ENCODE peak calls at places on chromosomes 13 and 19, in eight cellular contexts. One of them, this sample, is unnamed.

GRCh38 chr19:6890938-6891337 is 3.6 kb downstream of the ADGRE1 start:
- DNase-seq in substantia nigra: no peak
- DNase-seq in CD8-positive, alpha-beta memory T cell: no peak
- DNase-seq in heart right ventricle: no peak
- DNase-seq in tibial artery: no peak
- DNase-seq in aorta: no peak
- DNase-seq in RWPE1: no peak
- DNase-seq in CD4-positive, alpha-beta T cell: peak; percentile 19
- DNase-seq in this sample: no peak

GRCh38 chr19:16509141-16510061 is 13.2 kb downstream of the C19orf44 start:
- DNase-seq in RWPE1: no peak
- DNase-seq in tibial artery: no peak
- DNase-seq in CD4-positive, alpha-beta T cell: no peak
- DNase-seq in heart right ventricle: peak; percentile 32
- DNase-seq in aorta: no peak
- DNase-seq in substantia nigra: peak; percentile 49
- DNase-seq in CD8-positive, alpha-beta memory T cell: no peak
- DNase-seq in this sample: peak; percentile 20

GRCh38 chr19:19538767-19539166 is 702 bp downstream of the CILP2 start:
- DNase-seq in CD4-positive, alpha-beta T cell: no peak
- DNase-seq in substantia nigra: no peak
- DNase-seq in aorta: no peak
- DNase-seq in CD8-positive, alpha-beta memory T cell: no peak
- DNase-seq in tibial artery: no peak
- DNase-seq in RWPE1: no peak
- DNase-seq in heart right ventricle: no peak
- DNase-seq in this sample: no peak

GRCh38 chr13:45540195-45540594 is 75.3 kb downstream of the ERICH6B start:
- DNase-seq in heart right ventricle: no peak
- DNase-seq in CD4-positive, alpha-beta T cell: no peak
- DNase-seq in CD8-positive, alpha-beta memory T cell: no peak
- DNase-seq in substantia nigra: no peak
- DNase-seq in aorta: no peak
- DNase-seq in RWPE1: no peak
- DNase-seq in tibial artery: no peak
- DNase-seq in this sample: no peak

GRCh38 chr13:48316826-48317510 is 13.4 kb downstream of the RB1 start:
- DNase-seq in heart right ventricle: no peak
- DNase-seq in aorta: no peak
- DNase-seq in CD8-positive, alpha-beta memory T cell: no peak
- DNase-seq in tibial artery: no peak
- DNase-seq in CD4-positive, alpha-beta T cell: no peak
- DNase-seq in RWPE1: no peak
- DNase-seq in substantia nigra: no peak
- DNase-seq in this sample: no peak

GRCh38 chr19:39196860-39197562 is at the start of gene NCCRP1:
- DNase-seq in substantia nigra: no peak
- DNase-seq in CD4-positive, alpha-beta T cell: no peak
- DNase-seq in tibial artery: no peak
- DNase-seq in RWPE1: no peak
- DNase-seq in CD8-positive, alpha-beta memory T cell: no peak
- DNase-seq in heart right ventricle: no peak
- DNase-seq in aorta: no peak
- DNase-seq in this sample: no peak

GRCh38 chr19:4910594-4911273 is 1.4 kb downstream of the UHRF1 start:
- DNase-seq in tibial artery: no peak
- DNase-seq in CD4-positive, alpha-beta T cell: no peak
- DNase-seq in aorta: peak; percentile 70
- DNase-seq in CD8-positive, alpha-beta memory T cell: no peak
- DNase-seq in RWPE1: peak; percentile 47
- DNase-seq in heart right ventricle: peak; percentile 19
- DNase-seq in substantia nigra: no peak
- DNase-seq in this sample: no peak

GRCh38 chr19:41928754-41929535 is 696 bp upstream of the ERFL start:
- DNase-seq in CD8-positive, alpha-beta memory T cell: no peak
- DNase-seq in CD4-positive, alpha-beta T cell: no peak
- DNase-seq in aorta: no peak
- DNase-seq in RWPE1: no peak
- DNase-seq in substantia nigra: no peak
- DNase-seq in tibial artery: no peak
- DNase-seq in heart right ventricle: no peak
- DNase-seq in this sample: no peak

GRCh38 chr19:32231020-32231419 is 114.4 kb upstream of the ZNF507 start:
- DNase-seq in substantia nigra: no peak
- DNase-seq in RWPE1: no peak
- DNase-seq in tibial artery: no peak
- DNase-seq in aorta: no peak
- DNase-seq in CD4-positive, alpha-beta T cell: no peak
- DNase-seq in heart right ventricle: no peak
- DNase-seq in CD8-positive, alpha-beta memory T cell: no peak
- DNase-seq in this sample: no peak

GRCh38 chr19:812819-813358 is 8.9 kb downstream of the PLPPR3 start:
- DNase-seq in RWPE1: no peak
- DNase-seq in tibial artery: no peak
- DNase-seq in aorta: no peak
- DNase-seq in CD8-positive, alpha-beta memory T cell: no peak
- DNase-seq in heart right ventricle: no peak
- DNase-seq in CD4-positive, alpha-beta T cell: no peak
- DNase-seq in substantia nigra: no peak
- DNase-seq in this sample: no peak

GRCh38 chr19:12202250-12202649 is 39.4 kb downstream of the ZNF136 start:
- DNase-seq in RWPE1: no peak
- DNase-seq in substantia nigra: no peak
- DNase-seq in tibial artery: no peak
- DNase-seq in heart right ventricle: peak; percentile 16
- DNase-seq in CD4-positive, alpha-beta T cell: peak; percentile 54
- DNase-seq in aorta: no peak
- DNase-seq in CD8-positive, alpha-beta memory T cell: peak; percentile 31
- DNase-seq in this sample: no peak

GRCh38 chr19:5251096-5252065 is 89.2 kb downstream of the PTPRS start:
- DNase-seq in CD4-positive, alpha-beta T cell: no peak
- DNase-seq in RWPE1: no peak
- DNase-seq in substantia nigra: no peak
- DNase-seq in tibial artery: no peak
- DNase-seq in heart right ventricle: no peak
- DNase-seq in aorta: no peak
- DNase-seq in CD8-positive, alpha-beta memory T cell: no peak
- DNase-seq in this sample: no peak

GRCh38 chr19:10151521-10151920 is 31.8 kb upstream of the EIF3G start:
- DNase-seq in substantia nigra: no peak
- DNase-seq in CD4-positive, alpha-beta T cell: no peak
- DNase-seq in tibial artery: no peak
- DNase-seq in heart right ventricle: no peak
- DNase-seq in RWPE1: no peak
- DNase-seq in CD8-positive, alpha-beta memory T cell: no peak
- DNase-seq in aorta: no peak
- DNase-seq in this sample: no peak

GRCh38 chr19:46482645-46483044 is 11.3 kb upstream of the PNMA8A start:
- DNase-seq in RWPE1: no peak
- DNase-seq in tibial artery: no peak
- DNase-seq in CD8-positive, alpha-beta memory T cell: no peak
- DNase-seq in heart right ventricle: no peak
- DNase-seq in aorta: no peak
- DNase-seq in substantia nigra: no peak
- DNase-seq in CD4-positive, alpha-beta T cell: no peak
- DNase-seq in this sample: no peak

GRCh38 chr19:38711726-38712153 is 32.5 kb downstream of the CAPN12 start:
- DNase-seq in substantia nigra: no peak
- DNase-seq in CD4-positive, alpha-beta T cell: no peak
- DNase-seq in aorta: peak; percentile 87
- DNase-seq in tibial artery: peak; percentile 93
- DNase-seq in CD8-positive, alpha-beta memory T cell: no peak
- DNase-seq in heart right ventricle: no peak
- DNase-seq in RWPE1: no peak
- DNase-seq in this sample: peak; percentile 86

DNA sequence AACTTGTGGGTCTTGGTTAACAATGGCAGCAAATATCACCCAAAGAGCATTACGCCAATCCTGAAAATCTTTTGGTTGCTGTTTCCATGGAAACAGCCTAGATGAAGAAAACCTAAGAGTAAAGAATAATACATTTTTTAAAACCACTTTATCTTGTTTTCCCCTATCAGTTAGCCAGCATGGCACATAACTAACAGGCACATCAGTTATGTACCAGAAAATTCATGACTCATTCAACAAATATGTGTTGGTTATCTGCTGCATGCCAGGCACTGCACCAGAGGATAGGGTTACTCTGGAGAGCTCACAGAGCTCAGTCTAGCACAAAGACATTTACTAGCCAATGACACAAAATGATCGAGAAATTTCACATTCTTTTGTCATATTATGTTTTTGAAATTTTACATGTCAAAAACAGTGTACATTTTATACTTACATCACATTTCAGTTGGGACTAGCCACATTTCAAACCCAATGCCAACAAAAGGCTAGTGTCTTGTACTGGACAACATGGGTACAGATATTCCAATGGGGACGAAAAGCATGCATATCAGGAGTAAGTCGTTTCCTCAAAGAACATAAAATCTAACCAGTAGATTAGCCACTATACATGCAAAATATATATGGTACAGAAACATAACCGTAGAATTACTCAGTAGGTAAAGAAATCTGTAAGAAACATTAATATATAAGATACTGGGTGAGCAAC is 20.3 kb downstream of the LNX2 start:
- DNase-seq in RWPE1: peak; percentile 64
- DNase-seq in aorta: no peak
- DNase-seq in heart right ventricle: no peak
- DNase-seq in CD4-positive, alpha-beta T cell: no peak
- DNase-seq in tibial artery: no peak
- DNase-seq in substantia nigra: no peak
- DNase-seq in CD8-positive, alpha-beta memory T cell: no peak
- DNase-seq in this sample: no peak
- H3K27ac ChIP-seq in RWPE1: no peak overlapping the region
- H3K27ac ChIP-seq in aorta: no peak overlapping the region
- H3K27ac ChIP-seq in heart right ventricle: no peak overlapping the region
- H3K27ac ChIP-seq in CD4-positive, alpha-beta T cell: no peak overlapping the region
- H3K27ac ChIP-seq in tibial artery: no peak overlapping the region
- H3K27ac ChIP-seq in substantia nigra: no peak overlapping the region
- H3K27ac ChIP-seq in CD8-positive, alpha-beta memory T cell: no peak overlapping the region
- H3K27ac ChIP-seq in this sample: no peak overlapping the region

GRCh38 chr13:30864352-30865130 is 41.5 kb upstream of the MEDAG start:
- DNase-seq in RWPE1: no peak
- DNase-seq in substantia nigra: no peak
- DNase-seq in heart right ventricle: no peak
- DNase-seq in tibial artery: peak; percentile 66
- DNase-seq in CD8-positive, alpha-beta memory T cell: no peak
- DNase-seq in CD4-positive, alpha-beta T cell: no peak
- DNase-seq in aorta: no peak
- DNase-seq in this sample: peak; percentile 89
- H3K27ac ChIP-seq in RWPE1: peak overlapping the region; percentile 80
- H3K27ac ChIP-seq in substantia nigra: no peak overlapping the region
- H3K27ac ChIP-seq in heart right ventricle: no peak overlapping the region
- H3K27ac ChIP-seq in tibial artery: peak overlapping the region; percentile 93
- H3K27ac ChIP-seq in CD8-positive, alpha-beta memory T cell: no peak overlapping the region
- H3K27ac ChIP-seq in CD4-positive, alpha-beta T cell: no peak overlapping the region
- H3K27ac ChIP-seq in aorta: peak overlapping the region; percentile 81
- H3K27ac ChIP-seq in this sample: peak overlapping the region; percentile 100

GRCh38 chr19:50465986-50466771 is 10.1 kb upstream of the EMC10 start:
- DNase-seq in tibial artery: no peak
- DNase-seq in RWPE1: no peak
- DNase-seq in CD8-positive, alpha-beta memory T cell: no peak
- DNase-seq in heart right ventricle: no peak
- DNase-seq in substantia nigra: no peak
- DNase-seq in aorta: no peak
- DNase-seq in CD4-positive, alpha-beta T cell: no peak
- DNase-seq in this sample: no peak

GRCh38 chr19:50461066-50461875 is 15.0 kb upstream of the EMC10 start:
- DNase-seq in tibial artery: no peak
- DNase-seq in heart right ventricle: peak; percentile 44
- DNase-seq in CD8-positive, alpha-beta memory T cell: peak; percentile 42
- DNase-seq in RWPE1: peak; percentile 85
- DNase-seq in aorta: no peak
- DNase-seq in substantia nigra: peak; percentile 5
- DNase-seq in CD4-positive, alpha-beta T cell: peak; percentile 52
- DNase-seq in this sample: peak; percentile 29

GRCh38 chr19:50462970-50463369 is 13.3 kb upstream of the EMC10 start:
- DNase-seq in aorta: no peak
- DNase-seq in RWPE1: no peak
- DNase-seq in substantia nigra: no peak
- DNase-seq in tibial artery: no peak
- DNase-seq in CD8-positive, alpha-beta memory T cell: no peak
- DNase-seq in heart right ventricle: no peak
- DNase-seq in CD4-positive, alpha-beta T cell: no peak
- DNase-seq in this sample: no peak

GRCh38 chr19:50465000-50465399 is 11.3 kb upstream of the EMC10 start:
- DNase-seq in heart right ventricle: no peak
- DNase-seq in CD4-positive, alpha-beta T cell: no peak
- DNase-seq in tibial artery: no peak
- DNase-seq in RWPE1: no peak
- DNase-seq in aorta: no peak
- DNase-seq in substantia nigra: no peak
- DNase-seq in CD8-positive, alpha-beta memory T cell: no peak
- DNase-seq in this sample: no peak

GRCh38 chr19:50464348-50464747 is 12.0 kb upstream of the EMC10 start:
- DNase-seq in heart right ventricle: no peak
- DNase-seq in RWPE1: no peak
- DNase-seq in substantia nigra: no peak
- DNase-seq in CD4-positive, alpha-beta T cell: no peak
- DNase-seq in aorta: no peak
- DNase-seq in tibial artery: no peak
- DNase-seq in CD8-positive, alpha-beta memory T cell: no peak
- DNase-seq in this sample: no peak
- H3K27ac ChIP-seq in heart right ventricle: no peak overlapping the region
- H3K27ac ChIP-seq in RWPE1: no peak overlapping the region
- H3K27ac ChIP-seq in substantia nigra: no peak overlapping the region
- H3K27ac ChIP-seq in CD4-positive, alpha-beta T cell: no peak overlapping the region
- H3K27ac ChIP-seq in aorta: no peak overlapping the region
- H3K27ac ChIP-seq in tibial artery: no peak overlapping the region
- H3K27ac ChIP-seq in CD8-positive, alpha-beta memory T cell: no peak overlapping the region
- H3K27ac ChIP-seq in this sample: no peak overlapping the region

GRCh38 chr19:47610902-47611301 is 2.0 kb downstream of the BICRA start:
- DNase-seq in tibial artery: no peak
- DNase-seq in substantia nigra: no peak
- DNase-seq in RWPE1: no peak
- DNase-seq in heart right ventricle: no peak
- DNase-seq in CD4-positive, alpha-beta T cell: no peak
- DNase-seq in aorta: no peak
- DNase-seq in CD8-positive, alpha-beta memory T cell: no peak
- DNase-seq in this sample: no peak

GRCh38 chr19:47609885-47610545 is 1.1 kb downstream of the BICRA start:
- DNase-seq in substantia nigra: no peak
- DNase-seq in aorta: peak; percentile 83
- DNase-seq in tibial artery: peak; percentile 71
- DNase-seq in heart right ventricle: peak; percentile 29
- DNase-seq in RWPE1: peak; percentile 11
- DNase-seq in CD8-positive, alpha-beta memory T cell: peak; percentile 43
- DNase-seq in CD4-positive, alpha-beta T cell: peak; percentile 31
- DNase-seq in this sample: no peak

GRCh38 chr19:47608908-47609879 is at the start of gene BICRA:
- DNase-seq in tibial artery: peak; percentile 90
- DNase-seq in substantia nigra: peak; percentile 60
- DNase-seq in RWPE1: peak; percentile 82
- DNase-seq in aorta: peak; percentile 94
- DNase-seq in CD8-positive, alpha-beta memory T cell: peak; percentile 74
- DNase-seq in heart right ventricle: peak; percentile 83
- DNase-seq in CD4-positive, alpha-beta T cell: peak; percentile 77
- DNase-seq in this sample: peak; percentile 44

GRCh38 chr19:47608074-47608907 is 643 bp upstream of the BICRA start:
- DNase-seq in aorta: peak; percentile 98
- DNase-seq in CD8-positive, alpha-beta memory T cell: peak; percentile 94
- DNase-seq in RWPE1: peak; percentile 93
- DNase-seq in CD4-positive, alpha-beta T cell: peak; percentile 96
- DNase-seq in tibial artery: peak; percentile 97
- DNase-seq in substantia nigra: peak; percentile 82
- DNase-seq in heart right ventricle: peak; percentile 95
- DNase-seq in this sample: peak; percentile 78

GRCh38 chr19:47610546-47610894 is 1.6 kb downstream of the BICRA start:
- DNase-seq in CD4-positive, alpha-beta T cell: no peak
- DNase-seq in aorta: no peak
- DNase-seq in substantia nigra: no peak
- DNase-seq in tibial artery: no peak
- DNase-seq in heart right ventricle: no peak
- DNase-seq in RWPE1: no peak
- DNase-seq in CD8-positive, alpha-beta memory T cell: no peak
- DNase-seq in this sample: no peak
- H3K27ac ChIP-seq in CD4-positive, alpha-beta T cell: peak overlapping the region; percentile 62
- H3K27ac ChIP-seq in aorta: no peak overlapping the region
- H3K27ac ChIP-seq in substantia nigra: peak overlapping the region; percentile 93
- H3K27ac ChIP-seq in tibial artery: peak overlapping the region; percentile 88
- H3K27ac ChIP-seq in heart right ventricle: peak overlapping the region; percentile 98
- H3K27ac ChIP-seq in RWPE1: peak overlapping the region; percentile 91
- H3K27ac ChIP-seq in CD8-positive, alpha-beta memory T cell: peak overlapping the region; percentile 43
- H3K27ac ChIP-seq in this sample: peak overlapping the region; percentile 39

This sample was measured in AG04450.